ENCODE peak calls at places on chromosomes 1 and 21, in six cellular contexts. O, K, X, J, D and W are unnamed samples.

GRCh38 chr1:92843046-92843423 is 11.2 kb downstream of the RPL5 start:
- DNase-seq in K (no peak), D (no peak), O (no peak), X (no peak), J (no peak), W (no peak)

GRCh38 chr21:45297329-45297728 is 9.6 kb upstream of the POFUT2 start:
- DNase-seq in O (no peak), K (no peak), D (no peak), J (no peak), X (no peak), W (no peak)

GRCh38 chr1:24316659-24317058 is 2.5 kb upstream of the GRHL3 start:
- DNase-seq in J (no peak), O (no peak), X (peak), K (no peak), D (no peak), W (no peak)

GRCh38 chr1:27018316-27018715 is 5.7 kb upstream of the TENT5B start:
- DNase-seq in O (no peak), J (no peak), D (no peak), X (no peak), K (no peak), W (no peak)

GRCh38 chr1:211068976-211069375 is 65.0 kb downstream of the KCNH1 start:
- DNase-seq in J (no peak), D (no peak), O (no peak), X (no peak), K (no peak), W (no peak)

GRCh38 chr1:224170748-224171478 is 12.1 kb upstream of the DEGS1 start:
- DNase-seq in X (peak), O (no peak), J (peak), K (no peak), D (no peak), W (no peak)

GRCh38 chr21:26842976-26843911 is 2.0 kb downstream of the ADAMTS1 start:
- DNase-seq in K (peak), J (peak), O (peak), X (peak), D (peak), W (peak)

GRCh38 chr21:30979054-30979453 is 59.2 kb downstream of the KRTAP19-8 start:
- DNase-seq in O (no peak), X (no peak), J (no peak), D (no peak), K (no peak), W (no peak)

GRCh38 chr1:94884101-94884875 is 42.6 kb downstream of the CNN3 start:
- DNase-seq in D (no peak), O (no peak), X (peak), K (no peak), J (no peak), W (no peak)